ENCODE peak calls at places on chromosomes 12 and 14, in ten cellular contexts. D is activated naive CD8-positive, alpha-beta T cell treated with anti-CD3 and anti-CD28 coated beads for 36 hours; Q is amniotic stem cell; U is mesenteric fat pad; T is endothelial cell of umbilical vein; M is left cardiac atrium; Z is ecto neural progenitor cell; E is stimulated activated CD4-positive, alpha-beta T cell treated with anti-CD3 and anti-CD28 coated beads, Interleukin-2, amount 100 ng/mL, for 24 hours; S is body of pancreas; B is EH. G is an unnamed sample.

GRCh38 chr12:110107369-110108281 is 16.5 kb upstream of the IFT81 start:
- DNase-seq in D (no peak), B (peak; percentile 99), T (peak; percentile 79), S (peak; percentile 24), Z (no peak), E (no peak), Q (peak; percentile 87), M (peak; percentile 61), U (no peak), G (peak; percentile 77)

GRCh38 chr14:64504310-64504896 is at the start of gene ZBTB1:
- DNase-seq in M (peak; percentile 90), Q (peak; percentile 49), E (peak; percentile 86), B (peak; percentile 91), S (peak; percentile 80), T (peak; percentile 91), D (peak; percentile 89), U (peak; percentile 95), Z (peak; percentile 93), G (peak; percentile 88)

GRCh38 chr14:69153848-69154208 is 909 bp upstream of the DCAF5 start:
- DNase-seq in U (no peak), E (no peak), Q (peak; percentile 16), M (peak; percentile 49), D (no peak), S (peak; percentile 41), B (peak; percentile 30), Z (no peak), T (peak; percentile 49), G (peak; percentile 50)

GRCh38 chr14:85024931-85025330 is 505.0 kb upstream of the FLRT2 start:
- DNase-seq in Q (no peak), E (no peak), Z (no peak), B (no peak), D (no peak), U (no peak), M (no peak), T (no peak), S (no peak), G (no peak)

GRCh38 chr14:23057757-23058653 is 685 bp upstream of the CDH24 start:
- DNase-seq in Q (no peak), Z (peak; percentile 94), U (peak; percentile 94), T (peak; percentile 87), M (peak; percentile 87), S (peak; percentile 91), B (peak; percentile 84), D (peak; percentile 84), E (peak; percentile 92), G (peak; percentile 94)

GRCh38 chr14:101843665-101844064 is 82.2 kb downstream of the PPP2R5C start:
- DNase-seq in E (peak; percentile 53), T (no peak), M (no peak), Z (no peak), D (peak; percentile 56), U (no peak), B (no peak), Q (no peak), S (no peak), G (peak; percentile 15)

GRCh38 chr14:101559624-101560533 is 1.4 kb upstream of the DIO3 start:
- DNase-seq in E (peak; percentile 19), U (no peak), M (no peak), Q (no peak), B (no peak), T (no peak), S (peak; percentile 49), Z (peak; percentile 73), D (no peak), G (peak; percentile 10)

GRCh38 chr14:101108579-101109346 is 205.2 kb upstream of the RTL1 start:
- DNase-seq in U (peak; percentile 87), M (peak; percentile 11), Q (no peak), D (no peak), S (no peak), E (no peak), T (no peak), Z (no peak), B (no peak), G (no peak)

GRCh38 chr12:14972816-14973215 is at the start of gene PDE6H:
- DNase-seq in B (no peak), Z (no peak), Q (no peak), T (no peak), E (no peak), D (no peak), U (no peak), S (no peak), M (no peak), G (no peak)

GRCh38 chr14:73245401-73246325 is 8.4 kb downstream of the PAPLN start:
- DNase-seq in D (peak; percentile 67), Z (no peak), E (peak; percentile 64), M (peak; percentile 72), B (peak; percentile 50), T (peak; percentile 39), Q (no peak), S (no peak), U (no peak), G (peak; percentile 60)

GRCh38 chr12:64256166-64256800 is 34.2 kb upstream of the KICS2 start:
- DNase-seq in B (peak; percentile 69), U (no peak), M (no peak), E (no peak), T (peak; percentile 61), D (no peak), Z (no peak), Q (peak; percentile 53), S (no peak), G (peak; percentile 80)